ENCODE peak calls at places on chromosomes 3 and 15, in ten cellular contexts. U, B, L, I, P, O, H, F, Q and J are unnamed samples.

GRCh38 chr3:165920984-165921383 is 83.8 kb upstream of the BCHE start:
- DNase-seq in U (no peak), B (no peak), L (no peak), I (no peak), P (no peak), O (no peak), H (no peak), F (no peak), Q (no peak), J (no peak)

GRCh38 chr3:152827313-152827712 is 7.6 kb upstream of the P2RY1 start:
- DNase-seq in U (no peak), B (no peak), L (no peak), I (no peak), P (no peak), O (no peak), H (no peak), F (no peak), Q (no peak), J (no peak)

GRCh38 chr3:27141668-27142067 is 227.5 kb downstream of the NEK10 start:
- DNase-seq in U (no peak), B (peak), L (no peak), I (no peak), P (no peak), O (no peak), H (no peak), F (no peak), Q (no peak), J (no peak)

GRCh38 chr3:170487091-170487490 is 68.4 kb downstream of the CLDN11 start:
- DNase-seq in U (no peak), B (no peak), L (no peak), I (no peak), P (no peak), O (no peak), H (no peak), F (no peak), Q (no peak), J (no peak)

GRCh38 chr3:71031151-71031550 is 552.4 kb downstream of the FOXP1 start:
- DNase-seq in U (no peak), B (no peak), L (no peak), I (no peak), P (no peak), O (no peak), H (no peak), F (no peak), Q (no peak), J (no peak)

GRCh38 chr3:195546130-195546560 is 3.0 kb upstream of the PPP1R2 start:
- DNase-seq in U (no peak), B (no peak), L (no peak), I (no peak), P (peak), O (no peak), H (no peak), F (no peak), Q (no peak), J (peak)

GRCh38 chr15:38647683-38648082 is 83.1 kb upstream of the RASGRP1 start:
- DNase-seq in U (no peak), B (peak), L (no peak), I (peak), P (no peak), O (no peak), H (no peak), F (peak), Q (no peak), J (peak)

GRCh38 chr3:146160233-146160963 is 586 bp downstream of the PLOD2 start:
- DNase-seq in U (peak), B (peak), L (no peak), I (peak), P (peak), O (no peak), H (peak), F (peak), Q (peak), J (peak)

GRCh38 chr3:48915296-48915695 is 3.3 kb upstream of the ARIH2 start:
- DNase-seq in U (no peak), B (no peak), L (no peak), I (no peak), P (no peak), O (no peak), H (peak), F (no peak), Q (no peak), J (no peak)

GRCh38 chr15:45399381-45400212 is 21.3 kb upstream of the GATM start:
- DNase-seq in U (peak), B (peak), L (no peak), I (peak), P (no peak), O (no peak), H (no peak), F (peak), Q (no peak), J (peak)

GRCh38 chr15:89494941-89495637 is 1.3 kb downstream of the RHCG start:
- DNase-seq in U (peak), B (peak), L (no peak), I (no peak), P (no peak), O (no peak), H (peak), F (no peak), Q (peak), J (peak)

GRCh38 chr15:61175024-61175423 is 54.1 kb downstream of the RORA start:
- DNase-seq in U (peak), B (peak), L (no peak), I (peak), P (no peak), O (no peak), H (no peak), F (no peak), Q (no peak), J (no peak)

GRCh38 chr3:189195302-189195701 is 23.5 kb downstream of the TPRG1 start:
- DNase-seq in U (no peak), B (peak), L (no peak), I (no peak), P (no peak), O (no peak), H (no peak), F (no peak), Q (no peak), J (no peak)

GRCh38 chr15:101039461-101039860 is 120.3 kb downstream of the LRRK1 start:
- DNase-seq in U (no peak), B (no peak), L (no peak), I (no peak), P (no peak), O (no peak), H (no peak), F (no peak), Q (no peak), J (no peak)

GRCh38 chr3:15427981-15428380 is 583 bp downstream of the EAF1 start:
- DNase-seq in U (no peak), B (peak), L (no peak), I (no peak), P (no peak), O (no peak), H (no peak), F (no peak), Q (no peak), J (no peak)

GRCh38 chr15:69206079-69206478 is 45.6 kb downstream of the GLCE start:
- DNase-seq in U (no peak), B (no peak), L (no peak), I (no peak), P (no peak), O (no peak), H (no peak), F (no peak), Q (no peak), J (no peak)

GRCh38 chr3:127042634-127043033 is 59.7 kb downstream of the PLXNA1 start:
- DNase-seq in U (no peak), B (no peak), L (no peak), I (no peak), P (no peak), O (no peak), H (no peak), F (no peak), Q (no peak), J (no peak)

GRCh38 chr3:13662238-13662847 is 113.4 kb downstream of the FBLN2 start:
- DNase-seq in U (no peak), B (no peak), L (no peak), I (no peak), P (no peak), O (no peak), H (no peak), F (no peak), Q (no peak), J (no peak)

GRCh38 chr3:39781025-39781424 is 28.4 kb upstream of the MYRIP start:
- DNase-seq in U (no peak), B (no peak), L (no peak), I (no peak), P (no peak), O (no peak), H (no peak), F (no peak), Q (no peak), J (no peak)